ENCODE peak calls at places on chromosome 4, in nine cellular contexts. Z, H, I, L, O, S, K, C and V are unnamed samples. For H3K27me3, the result is how much of the 10 kb centered on the place peaks cover.

GRCh38 chr4:25813705-25814104 is 49.1 kb downstream of the SEL1L3 start:
- DNase-seq in Z (no peak), H (peak), I (peak), L (peak), O (no peak), S (peak), K (no peak), C (peak), V (no peak)

GRCh38 chr4:87633239-87633638 is 16.8 kb upstream of the DMP1 start:
- DNase-seq in Z (no peak), H (no peak), I (peak), L (peak), O (no peak), S (peak), K (no peak), C (no peak), V (no peak)

GRCh38 chr4:41390661-41391060 is 133.9 kb downstream of the UCHL1 start:
- DNase-seq in Z (no peak), H (no peak), I (no peak), L (no peak), O (no peak), S (no peak), K (no peak), C (no peak), V (no peak)

GRCh38 chr4:84319124-84319523 is 180.0 kb downstream of the NKX6-1 start:
- DNase-seq in Z (no peak), H (no peak), I (peak), L (peak), O (no peak), S (no peak), K (peak), C (no peak), V (no peak)

GRCh38 chr4:94511591-94511990 is 59.8 kb downstream of the PDLIM5 start:
- DNase-seq in Z (no peak), H (no peak), I (no peak), L (no peak), O (no peak), S (no peak), K (no peak), C (no peak), V (no peak)

GRCh38 chr4:121139533-121140222 is 24.4 kb downstream of the TNIP3 start:
- DNase-seq in Z (no peak), H (no peak), I (peak), L (peak), O (no peak), S (no peak), K (no peak), C (no peak), V (no peak)

GRCh38 chr4:31237242-31237641 is 517.1 kb downstream of the PCDH7 start:
- DNase-seq in Z (no peak), H (no peak), I (peak), L (no peak), O (no peak), S (no peak), K (no peak), C (no peak), V (no peak)

GRCh38 chr4:13700196-13701140 is 72.9 kb upstream of the BOD1L1 start:
- DNase-seq in Z (no peak), H (no peak), I (peak), L (peak), O (no peak), S (no peak), K (no peak), C (no peak), V (no peak)

GRCh38 chr4:109559625-109559982 is 442 bp upstream of the MCUB start:
- DNase-seq in Z (peak), H (no peak), I (peak), L (no peak), O (no peak), S (peak), K (no peak), C (no peak), V (peak)

GRCh38 chr4:87559090-87559837 is 30.1 kb upstream of the SPARCL1 start:
- DNase-seq in Z (no peak), H (peak), I (no peak), L (no peak), O (peak), S (no peak), K (no peak), C (no peak), V (no peak)

GRCh38 chr4:166501941-166502382 is 628.9 kb downstream of the TLL1 start:
- DNase-seq in Z (no peak), H (peak), I (peak), L (no peak), O (peak), S (no peak), K (no peak), C (no peak), V (no peak)

GRCh38 chr4:61411241-61411640 is 211.1 kb downstream of the ADGRL3 start:
- DNase-seq in Z (no peak), H (no peak), I (peak), L (no peak), O (no peak), S (no peak), K (no peak), C (no peak), V (no peak)

GRCh38 chr4:97016186-97016945 is 1126.9 kb downstream of the STPG2 start:
- DNase-seq in Z (no peak), H (no peak), I (no peak), L (no peak), O (no peak), S (no peak), K (no peak), C (no peak), V (no peak)

GRCh38 chr4:23135792-23136645 is 443.3 kb downstream of the GBA3 start:
- DNase-seq in Z (no peak), H (peak), I (peak), L (peak), O (no peak), S (peak), K (no peak), C (no peak), V (no peak)

GRCh38 chr4:98929341-98930267 is 671 bp upstream of the EIF4E start:
- DNase-seq in Z (peak), H (no peak), I (peak), L (peak), O (peak), S (peak), K (no peak), C (peak), V (peak)

GRCh38 chr4:41160010-41160789 is 54.1 kb downstream of the APBB2 start:
- DNase-seq in Z (peak), H (no peak), I (peak), L (peak), O (peak), S (no peak), K (no peak), C (no peak), V (no peak)

GRCh38 chr4:148216866-148217814 is 225.1 kb downstream of the NR3C2 start:
- DNase-seq in Z (no peak), H (no peak), I (peak), L (no peak), O (no peak), S (no peak), K (no peak), C (no peak), V (no peak)

GRCh38 chr4:140004580-140005314 is 149.2 kb downstream of the MAML3 start:
- DNase-seq in Z (peak), H (peak), I (peak), L (peak), O (no peak), S (peak), K (peak), C (peak), V (no peak)

DNA sequence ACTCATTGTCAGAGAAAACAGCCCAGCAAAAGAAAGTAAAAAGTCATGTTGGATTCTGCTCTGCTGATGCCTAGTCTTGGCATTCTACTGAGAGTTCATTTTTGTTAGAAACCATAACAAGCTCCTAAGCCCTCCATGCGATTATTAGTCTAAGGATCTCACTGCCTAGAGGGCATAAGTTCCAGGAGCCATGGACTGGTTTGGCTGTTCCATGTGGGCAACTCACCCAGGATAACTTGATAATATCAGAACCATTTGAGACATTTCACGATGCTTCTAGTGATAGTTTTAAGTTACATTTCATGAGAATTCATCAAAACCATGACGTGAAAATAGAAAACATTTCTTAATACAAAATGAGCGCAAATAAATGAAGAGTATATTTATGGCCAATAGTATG is 376.8 kb upstream of the GALNT7 start:
- DNase-seq in Z (no peak), H (no peak), I (no peak), L (no peak), O (no peak), S (no peak), K (no peak), C (no peak), V (no peak)
- TF ChIP-seq CTCF in Z (no peak), H (no peak), I (no peak), L (no peak), O (no peak), S (no peak), K (no peak), C (no peak), V (no peak)

DNA sequence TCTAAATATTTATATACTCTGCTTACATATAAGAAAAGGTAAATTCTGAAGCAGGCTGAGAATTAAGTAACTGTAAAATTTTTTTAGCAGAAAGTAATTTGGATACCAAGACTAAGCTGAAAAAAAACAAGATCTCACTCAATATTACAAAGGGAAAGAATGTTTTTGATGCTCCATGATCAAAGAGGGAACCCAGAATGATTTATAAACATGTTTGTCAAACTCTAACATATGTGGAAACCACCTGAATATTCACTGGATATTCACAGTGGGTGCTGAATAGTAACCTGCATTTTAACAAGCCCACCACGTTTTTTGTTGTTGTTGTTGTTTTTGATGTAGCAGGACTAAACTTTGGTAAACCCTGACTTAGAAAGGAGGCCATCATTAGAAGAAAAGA is 324.9 kb upstream of the GATB start:
- DNase-seq in Z (no peak), H (no peak), I (no peak), L (no peak), O (no peak), S (no peak), K (no peak), C (no peak), V (no peak)
- H3K27me3 ChIP-seq in Z (under half), H (under half), I (under half), L (under half), O (under half), S (under half), K (under half), C (under half), V (under half)

GRCh38 chr4:16484711-16485110 is 258.4 kb upstream of the TAPT1 start:
- DNase-seq in Z (no peak), H (no peak), I (no peak), L (no peak), O (no peak), S (no peak), K (no peak), C (no peak), V (no peak)

DNA sequence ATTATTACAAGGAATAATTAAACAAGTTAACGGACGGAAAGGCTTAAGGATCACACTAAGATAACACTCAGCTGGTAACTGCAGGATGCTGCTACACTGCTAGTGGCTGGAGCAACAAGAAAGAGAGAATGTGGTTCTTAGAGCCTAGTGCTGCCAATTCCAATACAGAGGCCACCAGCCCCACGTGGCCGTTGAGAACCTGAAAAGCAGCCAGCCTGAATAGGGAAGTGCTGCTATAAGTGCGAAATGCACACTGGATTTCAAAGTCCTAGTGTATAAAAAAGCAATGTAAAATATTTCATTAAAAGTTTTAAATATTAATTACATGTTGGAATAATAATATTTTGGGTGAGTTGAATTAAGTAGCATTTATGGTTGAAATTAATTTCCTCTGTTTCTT is 257.3 kb upstream of the TAPT1 start:
- DNase-seq in Z (no peak), H (no peak), I (no peak), L (no peak), O (no peak), S (no peak), K (no peak), C (no peak), V (no peak)
- H3K27ac ChIP-seq in Z (no peak), H (no peak), I (no peak), L (no peak), O (no peak), S (no peak), K (no peak), C (no peak), V (no peak)

GRCh38 chr4:107094332-107094731 is 58.2 kb upstream of the DKK2 start:
- DNase-seq in Z (no peak), H (no peak), I (peak), L (peak), O (no peak), S (no peak), K (no peak), C (no peak), V (no peak)
- TF ChIP-seq CTCF in Z (no peak), H (peak), I (peak), L (peak), O (no peak), S (no peak), K (no peak), C (no peak), V (no peak)

GRCh38 chr4:8005033-8005808 is 65.6 kb upstream of the AFAP1 start:
- DNase-seq in Z (no peak), H (no peak), I (no peak), L (no peak), O (no peak), S (no peak), K (no peak), C (no peak), V (no peak)
- H3K27me3 ChIP-seq in Z (under half), H (under half), I (under half), L (half or more), O (under half), S (under half), K (under half), C (under half), V (under half)

GRCh38 chr4:85774000-85774399 is 299.1 kb downstream of the ARHGAP24 start:
- DNase-seq in Z (no peak), H (no peak), I (no peak), L (no peak), O (no peak), S (no peak), K (no peak), C (no peak), V (no peak)

GRCh38 chr4:85777908-85778808 is 303.2 kb downstream of the ARHGAP24 start:
- DNase-seq in Z (no peak), H (no peak), I (no peak), L (no peak), O (no peak), S (no peak), K (no peak), C (no peak), V (no peak)

GRCh38 chr4:85776579-85776978 is 301.6 kb downstream of the ARHGAP24 start:
- DNase-seq in Z (no peak), H (no peak), I (no peak), L (peak), O (no peak), S (no peak), K (no peak), C (no peak), V (no peak)

GRCh38 chr4:85774489-85774888 is 299.5 kb downstream of the ARHGAP24 start:
- DNase-seq in Z (no peak), H (no peak), I (no peak), L (no peak), O (no peak), S (no peak), K (no peak), C (no peak), V (no peak)

DNA sequence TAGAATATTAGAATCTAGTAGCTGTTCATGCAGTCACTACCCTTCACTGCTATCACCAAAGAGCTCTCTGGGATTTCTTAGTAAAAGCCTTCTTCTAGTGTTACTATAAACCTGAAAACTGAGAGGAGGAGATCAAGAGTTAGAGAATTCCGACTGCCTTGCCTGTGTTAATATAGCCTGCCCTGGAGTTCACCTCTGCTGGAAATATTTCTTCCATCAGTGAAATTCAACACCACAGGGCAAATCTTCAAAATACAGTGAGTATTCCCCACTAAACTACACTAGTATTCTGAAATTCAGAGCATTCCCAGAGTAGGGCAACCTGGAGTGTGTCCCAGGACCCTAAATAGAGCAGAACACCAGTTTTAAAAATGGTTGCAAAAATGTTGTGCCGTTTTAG is 301.1 kb downstream of the ARHGAP24 start:
- DNase-seq in Z (no peak), H (no peak), I (no peak), L (peak), O (no peak), S (no peak), K (no peak), C (no peak), V (no peak)
- H3K27ac ChIP-seq in Z (no peak), H (no peak), I (no peak), L (no peak), O (peak), S (peak), K (peak), C (no peak), V (no peak)

GRCh38 chr4:116202524-116202923 is 882.9 kb downstream of the TRAM1L1 start:
- DNase-seq in Z (no peak), H (no peak), I (no peak), L (no peak), O (no peak), S (no peak), K (no peak), C (no peak), V (no peak)
- TF ChIP-seq CTCF in Z (no peak), H (no peak), I (no peak), L (no peak), O (no peak), S (no peak), K (no peak), C (no peak), V (no peak)